ENCODE peak calls at places on chromosomes 7 and 10, in seven cellular contexts. F is Panc1, Y is uterus, J is GM12878, M is neural progenitor cell, K is upper lobe of right lung, Q is astrocyte. G is an unnamed sample. For H3K36me3, the result is how much of the 10 kb centered on the place peaks cover.

GRCh38 chr7:84744388-84744787 is 442.5 kb downstream of the SEMA3D start:
- DNase-seq in Y (no peak), M (no peak), F (no peak), K (no peak), Q (peak), J (no peak), G (no peak)

GRCh38 chr10:132679640-132680039 is 106.3 kb downstream of the NKX6-2 start:
- DNase-seq in J (no peak), M (no peak), F (no peak), Y (peak), Q (no peak), K (no peak), G (no peak)

GRCh38 chr7:41630741-41631140 is 72.1 kb downstream of the INHBA start:
- DNase-seq in Y (no peak), K (no peak), J (peak), F (no peak), Q (no peak), M (no peak), G (no peak)

GRCh38 chr10:130974171-130974570 is 337.4 kb downstream of the TCERG1L start:
- DNase-seq in F (no peak), Q (no peak), J (no peak), K (no peak), M (no peak), Y (no peak), G (no peak)

GRCh38 chr10:76543655-76544054 is 1094.0 kb downstream of the KCNMA1 start:
- DNase-seq in M (no peak), J (no peak), Y (no peak), Q (peak), K (no peak), F (no peak), G (peak)

GRCh38 chr7:114889646-114890285 is 32.1 kb upstream of the MDFIC start:
- DNase-seq in K (no peak), Q (peak), F (peak), J (no peak), M (no peak), Y (no peak), G (peak)

GRCh38 chr7:6437251-6437650 is 10.5 kb downstream of the DAGLB start:
- DNase-seq in F (no peak), Y (no peak), Q (peak), J (no peak), M (no peak), K (no peak), G (no peak)

GRCh38 chr10:24556746-24557742 is 166.6 kb downstream of the ARHGAP21 start:
- DNase-seq in K (no peak), Y (no peak), J (no peak), F (peak), M (peak), Q (peak), G (peak)

GRCh38 chr10:43873717-43874116 is 225.0 kb upstream of the ZNF32 start:
- DNase-seq in Y (no peak), M (no peak), Q (no peak), F (no peak), J (no peak), K (no peak), G (no peak)

GRCh38 chr7:158125721-158126120 is 461.9 kb downstream of the PTPRN2 start:
- DNase-seq in J (no peak), M (no peak), Q (no peak), K (peak), Y (no peak), F (no peak), G (no peak)

GRCh38 chr7:930975-931758 is 23.3 kb downstream of the ADAP1 start:
- DNase-seq in F (no peak), J (no peak), K (peak), Y (no peak), M (no peak), Q (no peak), G (no peak)

GRCh38 chr10:34584164-34584563 is 230.9 kb downstream of the PARD3 start:
- DNase-seq in M (no peak), J (no peak), F (no peak), K (no peak), Q (peak), Y (no peak), G (no peak)

GRCh38 chr7:37234928-37235327 is 213.7 kb downstream of the ELMO1 start:
- DNase-seq in K (no peak), M (peak), Y (no peak), Q (no peak), F (no peak), J (no peak), G (no peak)

GRCh38 chr10:110531687-110532086 is 34.0 kb downstream of the DUSP5 start:
- DNase-seq in M (no peak), K (no peak), Y (no peak), J (no peak), Q (no peak), F (no peak), G (no peak)

GRCh38 chr7:81162771-81163525 is 244.1 kb upstream of the SEMA3C start:
- DNase-seq in M (no peak), Q (peak), J (no peak), K (no peak), Y (no peak), F (no peak), G (peak)

GRCh38 chr10:11243425-11244222 is 226.0 kb downstream of the CELF2 start:
- DNase-seq in J (no peak), F (no peak), M (no peak), Y (no peak), K (no peak), Q (peak), G (no peak)

GRCh38 chr7:43727494-43727893 is 1.8 kb downstream of the COA1 start:
- DNase-seq in K (no peak), Y (no peak), J (no peak), M (no peak), F (no peak), Q (no peak), G (no peak)

GRCh38 chr7:155341463-155341983 is 43.8 kb downstream of the INSIG1 start:
- DNase-seq in F (no peak), Q (no peak), Y (no peak), M (no peak), J (no peak), K (no peak), G (no peak)

GRCh38 chr10:28250782-28251181 is 52.1 kb downstream of the MPP7 start:
- DNase-seq in Y (no peak), Q (peak), K (no peak), F (no peak), J (no peak), M (no peak), G (no peak)

GRCh38 chr10:13272164-13272571 is 27.7 kb downstream of the PHYH start:
- DNase-seq in K (no peak), J (no peak), Y (peak), Q (peak), M (peak), F (no peak), G (no peak)

GRCh38 chr7:841943-842342 is 9.7 kb downstream of the SUN1 start:
- DNase-seq in Q (no peak), J (no peak), F (no peak), Y (no peak), M (no peak), K (no peak), G (no peak)

GRCh38 chr10:75530337-75530736 is 98.9 kb downstream of the LRMDA start:
- DNase-seq in Y (no peak), K (no peak), M (no peak), Q (peak), J (no peak), F (no peak), G (peak)

GRCh38 chr7:90256778-90257177 is 11.8 kb downstream of the CFAP69 start:
- DNase-seq in Q (no peak), K (no peak), M (no peak), F (no peak), Y (no peak), J (no peak), G (no peak)

GRCh38 chr10:3398825-3399646 is 226.5 kb upstream of the PITRM1 start:
- DNase-seq in M (no peak), K (peak), F (no peak), Y (no peak), J (no peak), Q (no peak), G (no peak)

GRCh38 chr10:49594594-49594993 is 15.5 kb upstream of the SLC18A3 start:
- DNase-seq in M (peak), K (no peak), F (peak), Y (no peak), Q (peak), J (no peak), G (no peak)

GRCh38 chr7:28573059-28573553 is 160.8 kb downstream of the CREB5 start:
- DNase-seq in M (no peak), Q (peak), F (no peak), K (no peak), Y (peak), J (no peak), G (no peak)

GRCh38 chr7:50504646-50505546 is 54.7 kb upstream of the FIGNL1 start:
- DNase-seq in F (no peak), Q (no peak), M (no peak), K (peak), J (no peak), Y (no peak), G (no peak)

GRCh38 chr7:131557521-131558385 is 1.3 kb upstream of the PODXL start:
- DNase-seq in K (no peak), M (peak), F (no peak), J (no peak), Q (no peak), Y (peak), G (no peak)

GRCh38 chr10:50927522-50928189 is 42.2 kb upstream of the A1CF start:
- DNase-seq in K (no peak), Q (no peak), Y (no peak), J (no peak), M (no peak), F (no peak), G (no peak)

GRCh38 chr7:127940365-127941160 is 90.7 kb downstream of the LRRC4 start:
- DNase-seq in M (peak), Y (no peak), J (no peak), Q (peak), K (no peak), F (no peak), G (no peak)

GRCh38 chr10:4804505-4804904 is 21.5 kb upstream of the AKR1E2 start:
- DNase-seq in Y (no peak), J (no peak), F (no peak), K (no peak), M (no peak), Q (peak), G (no peak)

GRCh38 chr7:81604075-81604807 is 165.6 kb downstream of the HGF start:
- DNase-seq in Y (no peak), Q (peak), F (no peak), J (no peak), M (no peak), K (no peak), G (peak)

GRCh38 chr10:31650010-31650409 is 278.6 kb downstream of the ARHGAP12 start:
- DNase-seq in J (no peak), Y (peak), Q (peak), M (no peak), F (no peak), K (no peak), G (peak)

GRCh38 chr7:135368416-135369186 is 135.0 kb downstream of the STRA8 start:
- DNase-seq in M (no peak), Y (no peak), F (no peak), K (no peak), Q (no peak), J (no peak), G (no peak)

GRCh38 chr7:106165328-106165727 is 53.2 kb upstream of the SYPL1 start:
- DNase-seq in M (no peak), J (no peak), F (no peak), Y (no peak), Q (peak), K (no peak), G (no peak)

GRCh38 chr10:93566435-93567276 is at the start of gene FFAR4:
- DNase-seq in F (no peak), J (no peak), K (peak), Y (no peak), M (peak), Q (no peak), G (no peak)

GRCh38 chr7:37450035-37450434 is 1.4 kb upstream of the ELMO1 start:
- DNase-seq in J (no peak), Y (no peak), K (no peak), M (no peak), F (no peak), Q (no peak), G (no peak)

GRCh38 chr10:104322416-104322782 is 15.9 kb downstream of the ITPRIP start:
- DNase-seq in M (no peak), K (no peak), Y (no peak), Q (no peak), F (no peak), J (no peak), G (no peak)

GRCh38 chr10:89537361-89537760 is 2.0 kb upstream of the SLC16A12 start:
- DNase-seq in K (no peak), Q (no peak), Y (no peak), J (no peak), M (no peak), F (no peak), G (no peak)

GRCh38 chr10:89536013-89536354 is 590 bp upstream of the SLC16A12 start:
- DNase-seq in M (no peak), F (no peak), Y (no peak), K (no peak), Q (no peak), J (no peak), G (no peak)

GRCh38 chr10:89532476-89532875 is 2.9 kb downstream of the SLC16A12 start:
- DNase-seq in M (no peak), Y (no peak), F (no peak), J (no peak), Q (no peak), K (no peak), G (no peak)

GRCh38 chr10:89534826-89535166 is 598 bp downstream of the SLC16A12 start:
- DNase-seq in F (no peak), M (no peak), Y (no peak), J (no peak), Q (no peak), K (no peak), G (no peak)

DNA sequence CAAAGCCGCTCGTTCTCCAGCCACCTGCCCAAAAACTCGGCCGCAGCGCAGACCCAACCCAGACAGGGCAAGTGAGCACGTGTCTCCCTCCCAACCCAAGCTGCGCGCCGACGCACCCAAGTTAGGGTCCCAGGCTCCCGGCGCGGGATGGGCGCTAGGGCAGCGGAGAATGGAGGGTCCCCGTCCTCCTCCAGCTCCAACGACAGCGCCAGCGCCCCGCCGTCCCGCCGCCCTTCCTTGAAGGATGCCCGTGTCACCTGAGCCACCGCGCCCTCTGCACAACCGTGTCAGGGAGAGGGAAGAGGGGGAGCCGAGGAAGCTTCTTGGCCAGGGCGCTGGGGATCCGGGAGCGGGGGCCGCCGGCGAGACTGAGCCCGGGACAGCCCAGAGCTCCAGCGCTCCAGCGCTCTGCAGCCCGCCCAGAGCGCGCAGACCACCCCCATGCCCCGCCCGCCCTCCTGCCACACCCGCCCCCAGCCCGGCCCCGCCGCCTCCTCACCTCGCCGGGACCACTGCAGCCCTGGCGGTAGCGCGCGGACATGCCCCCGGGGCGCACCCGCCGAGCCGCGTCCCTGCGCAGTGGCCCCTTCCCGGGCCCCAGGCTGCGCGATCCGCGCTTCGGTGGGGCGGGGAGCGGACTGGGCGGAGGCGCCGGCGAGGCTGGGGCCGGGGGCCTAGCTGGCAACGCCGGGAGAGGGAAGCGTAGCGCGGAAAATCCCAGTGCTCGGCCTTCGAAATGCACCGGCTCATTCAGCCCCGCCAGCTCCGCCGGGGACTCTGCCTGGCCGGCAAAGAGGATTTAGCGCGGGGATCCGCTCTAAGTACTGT is at the start of gene SLC16A12:
- DNase-seq in F (no peak), Q (no peak), J (no peak), K (peak), M (peak), Y (no peak), G (no peak)
- H3K4me3 ChIP-seq in F (peak), Q (peak), J (no peak), K (peak), M (peak), Y (peak), G (peak)

GRCh38 chr10:8042032-8042863 is 12.2 kb upstream of the GATA3 start:
- DNase-seq in F (no peak), Y (no peak), M (peak), Q (no peak), J (no peak), K (no peak), G (no peak)

GRCh38 chr10:8041284-8042031 is 13.0 kb upstream of the GATA3 start:
- DNase-seq in K (no peak), Q (no peak), M (no peak), Y (no peak), F (no peak), J (no peak), G (no peak)

GRCh38 chr10:8042864-8043568 is 11.5 kb upstream of the GATA3 start:
- DNase-seq in Q (no peak), Y (no peak), F (no peak), J (no peak), M (peak), K (no peak), G (no peak)

GRCh38 chr10:8039323-8039922 is 15.1 kb upstream of the GATA3 start:
- DNase-seq in F (no peak), Y (no peak), Q (no peak), K (no peak), M (peak), J (no peak), G (no peak)

GRCh38 chr10:8040651-8041050 is 13.8 kb upstream of the GATA3 start:
- DNase-seq in M (no peak), Y (no peak), Q (no peak), F (no peak), K (no peak), J (no peak), G (no peak)
- TF ChIP-seq CTCF in M (no peak), Y (no peak), Q (no peak), F (no peak), K (no peak), J (no peak), G (no peak)

GRCh38 chr10:79130255-79130654 is 61.5 kb downstream of the ZMIZ1 start:
- DNase-seq in F (no peak), M (no peak), Y (no peak), J (no peak), Q (no peak), K (no peak), G (no peak)
- H3K36me3 ChIP-seq in F (under half), M (under half), Y (under half), J (under half), Q (under half), K (under half), G (under half)

GRCh38 chr10:72218756-72219155 is 2.7 kb upstream of the ASCC1 start:
- DNase-seq in J (no peak), Q (no peak), Y (no peak), K (no peak), M (no peak), F (no peak), G (no peak)
- H3K4me3 ChIP-seq in J (peak), Q (no peak), Y (no peak), K (peak), M (no peak), F (peak), G (no peak)

GRCh38 chr7:4638781-4639575 is 43.1 kb upstream of the FOXK1 start:
- DNase-seq in K (no peak), F (no peak), M (no peak), J (peak), Q (no peak), Y (no peak), G (no peak)

GRCh38 chr7:4645241-4645640 is 36.9 kb upstream of the FOXK1 start:
- DNase-seq in Y (no peak), K (no peak), Q (peak), F (no peak), J (no peak), M (no peak), G (no peak)

GRCh38 chr7:4642468-4643203 is 39.5 kb upstream of the FOXK1 start:
- DNase-seq in F (no peak), J (no peak), M (no peak), Y (no peak), Q (no peak), K (no peak), G (no peak)

GRCh38 chr7:4641091-4641666 is 40.9 kb upstream of the FOXK1 start:
- DNase-seq in Q (no peak), Y (no peak), K (no peak), F (no peak), J (no peak), M (no peak), G (no peak)

GRCh38 chr7:4641667-4642467 is 40.2 kb upstream of the FOXK1 start:
- DNase-seq in F (peak), J (peak), M (peak), K (peak), Q (peak), Y (peak), G (peak)
- TF ChIP-seq CTCF in F (peak), J (peak), M (peak), K (peak), Q (peak), Y (peak), G (no peak)

GRCh38 chr10:53675201-53675600 is 902.6 kb upstream of the MBL2 start:
- DNase-seq in K (no peak), F (no peak), M (no peak), Y (no peak), Q (no peak), J (no peak), G (no peak)
- H3K36me3 ChIP-seq in K (under half), F (under half), M (under half), Y (under half), Q (under half), J (under half), G (under half)

DNA sequence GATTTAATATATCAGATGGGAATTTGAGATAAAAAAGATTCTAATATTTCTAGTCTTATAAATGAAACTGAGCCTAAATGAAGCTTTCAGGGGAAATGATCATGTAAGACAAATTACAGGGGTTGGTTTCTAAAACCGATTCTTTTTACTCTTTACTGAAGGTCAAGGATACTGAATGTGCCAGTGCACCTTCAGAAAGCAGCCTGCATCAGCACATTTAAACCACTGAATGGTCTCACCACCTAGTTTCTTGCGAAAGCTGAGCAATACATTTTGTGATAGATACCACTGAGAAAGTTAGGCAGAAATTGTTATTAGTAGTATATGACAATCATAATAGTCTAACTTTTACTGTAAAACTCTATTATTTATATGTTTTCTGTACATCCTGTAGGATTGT is 180.7 kb downstream of the PCDH15 start:
- DNase-seq in F (no peak), Y (no peak), M (no peak), K (no peak), J (no peak), Q (no peak), G (no peak)
- H3K4me3 ChIP-seq in F (no peak), Y (no peak), M (no peak), K (no peak), J (no peak), Q (no peak), G (no peak)

GRCh38 chr7:25945181-25945580 is 206.8 kb upstream of the NFE2L3 start:
- DNase-seq in M (no peak), F (no peak), Y (no peak), J (no peak), K (no peak), Q (no peak), G (no peak)

GRCh38 chr7:25949672-25950487 is 202.1 kb upstream of the NFE2L3 start:
- DNase-seq in F (no peak), J (no peak), Q (no peak), M (peak), Y (no peak), K (peak), G (no peak)

GRCh38 chr7:25946181-25946580 is 205.8 kb upstream of the NFE2L3 start:
- DNase-seq in Y (no peak), Q (no peak), J (no peak), K (no peak), F (no peak), M (no peak), G (no peak)

GRCh38 chr7:25945608-25946007 is 206.4 kb upstream of the NFE2L3 start:
- DNase-seq in M (no peak), J (no peak), Y (no peak), Q (no peak), K (no peak), F (no peak), G (no peak)

GRCh38 chr7:25947669-25948516 is 204.1 kb upstream of the NFE2L3 start:
- DNase-seq in J (peak), M (no peak), Q (no peak), Y (no peak), K (no peak), F (no peak), G (peak)
- TF ChIP-seq CTCF in J (no peak), M (no peak), Q (no peak), Y (no peak), K (no peak), F (no peak), G (no peak)